ENCODE peak calls at places on chromosomes 12 and 14, in four cellular contexts. Q, U, R and X are unnamed samples.

GRCh38 chr14:84003316-84003715 is 1526.6 kb upstream of the FLRT2 start:
- DNase-seq in Q (no peak), U (no peak), R (no peak), X (no peak)

GRCh38 chr14:90574640-90575131 is 177.9 kb downstream of the CALM1 start:
- DNase-seq in Q (no peak), U (no peak), R (no peak), X (peak)

GRCh38 chr14:100213956-100214767 is 24.8 kb upstream of the YY1 start:
- DNase-seq in Q (peak), U (peak), R (peak), X (no peak)

GRCh38 chr12:108778053-108778452 is 46.7 kb upstream of the CORO1C start:
- DNase-seq in Q (no peak), U (no peak), R (no peak), X (no peak)

GRCh38 chr12:46390881-46391280 is 18.3 kb upstream of the SLC38A2 start:
- DNase-seq in Q (no peak), U (no peak), R (no peak), X (no peak)

GRCh38 chr14:50060871-50061663 is 55.3 kb downstream of the VCPKMT start:
- DNase-seq in Q (no peak), U (peak), R (peak), X (no peak)

GRCh38 chr12:61934564-61934963 is 325.6 kb upstream of the USP15 start:
- DNase-seq in Q (no peak), U (no peak), R (no peak), X (no peak)

GRCh38 chr12:122099856-122100255 is 21.3 kb downstream of the MLXIP start:
- DNase-seq in Q (no peak), U (no peak), R (no peak), X (no peak)

GRCh38 chr12:6211421-6211869 is 11.2 kb downstream of the CD9 start:
- DNase-seq in Q (no peak), U (no peak), R (no peak), X (no peak)

GRCh38 chr14:69490219-69490918 is 5.8 kb downstream of the PLEKHD1 start:
- DNase-seq in Q (peak), U (no peak), R (no peak), X (peak)

GRCh38 chr14:86779416-86779815 is 1213.6 kb downstream of the GALC start:
- DNase-seq in Q (no peak), U (no peak), R (no peak), X (no peak)

GRCh38 chr12:56243731-56244181 is 13.9 kb downstream of the SLC39A5 start:
- DNase-seq in Q (no peak), U (no peak), R (no peak), X (no peak)

GRCh38 chr12:131218291-131219172 is 264.8 kb downstream of the ADGRD1 start:
- DNase-seq in Q (peak), U (no peak), R (no peak), X (no peak)

GRCh38 chr12:50740307-50740706 is 23.6 kb upstream of the ATF1 start:
- DNase-seq in Q (no peak), U (no peak), R (no peak), X (no peak)

GRCh38 chr14:69259531-69260245 is at the start of gene GALNT16:
- DNase-seq in Q (no peak), U (no peak), R (no peak), X (no peak)

GRCh38 chr14:64095620-64096019 is 198.6 kb downstream of the ESR2 start:
- DNase-seq in Q (no peak), U (no peak), R (no peak), X (no peak)

GRCh38 chr12:88428350-88428749 is 151.9 kb downstream of the KITLG start:
- DNase-seq in Q (no peak), U (no peak), R (no peak), X (no peak)

GRCh38 chr12:6831450-6831995 is 3.3 kb downstream of the P3H3 start:
- DNase-seq in Q (no peak), U (no peak), R (no peak), X (no peak)

GRCh38 chr14:45785240-45785639 is 532.2 kb upstream of the MIS18BP1 start:
- DNase-seq in Q (no peak), U (no peak), R (no peak), X (no peak)

GRCh38 chr14:86141966-86142365 is 612.0 kb downstream of the FLRT2 start:
- DNase-seq in Q (no peak), U (no peak), R (no peak), X (no peak)

GRCh38 chr14:21408152-21408551 is 24.3 kb upstream of the SUPT16H start:
- DNase-seq in Q (no peak), U (no peak), R (no peak), X (no peak)

GRCh38 chr12:89237763-89238162 is 114.5 kb downstream of the DUSP6 start:
- DNase-seq in Q (no peak), U (no peak), R (no peak), X (no peak)

GRCh38 chr14:76920572-76921175 is 94.5 kb downstream of the LRRC74A start:
- DNase-seq in Q (no peak), U (no peak), R (no peak), X (no peak)

GRCh38 chr12:57233357-57234232 is 4.1 kb downstream of the SHMT2 start:
- DNase-seq in Q (no peak), U (no peak), R (peak), X (no peak)

GRCh38 chr14:73223049-73223448 is 14.3 kb upstream of the PAPLN start:
- DNase-seq in Q (no peak), U (no peak), R (no peak), X (no peak)
- TF ChIP-seq CTCF in Q (no peak), U (no peak), R (no peak), X (no peak)

DNA sequence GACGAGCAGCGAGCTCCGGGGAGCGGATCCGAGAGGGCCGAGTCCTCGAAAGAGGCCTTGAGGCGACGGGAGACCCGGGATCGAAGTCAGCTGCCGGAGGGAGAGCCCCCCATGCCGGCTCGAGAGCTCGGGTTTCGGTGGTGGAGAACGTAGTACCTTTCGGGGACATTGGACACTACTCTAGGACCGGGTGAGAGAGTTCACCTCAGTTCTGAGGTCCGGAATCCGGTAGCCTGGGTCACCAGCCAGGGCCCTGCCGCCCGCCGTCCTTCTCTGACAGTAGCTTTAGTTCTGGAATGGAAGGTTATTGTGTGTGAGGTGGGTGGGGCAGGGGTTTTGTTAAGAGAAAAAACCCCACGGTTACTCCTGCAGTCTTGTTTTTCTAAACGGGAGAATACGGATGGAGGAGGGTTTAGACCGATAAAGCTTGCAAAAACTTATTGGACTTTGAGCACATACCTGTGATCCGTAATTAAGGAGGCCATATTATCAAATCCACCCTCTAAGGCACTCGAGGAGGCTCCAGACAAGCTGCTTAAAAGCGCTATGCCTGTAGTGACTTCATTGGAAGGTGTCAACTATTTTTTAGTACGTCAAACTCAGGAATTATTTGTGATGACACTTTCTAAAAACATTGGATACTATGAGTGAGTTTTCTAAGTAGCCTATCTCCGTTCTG is 765 bp downstream of the SCYL2 start:
- DNase-seq in Q (no peak), U (peak), R (peak), X (no peak)
- TF ChIP-seq CTCF in Q (no peak), U (no peak), R (no peak), X (no peak)

GRCh38 chr14:101775756-101776292 is 14.3 kb downstream of the PPP2R5C start:
- DNase-seq in Q (no peak), U (no peak), R (no peak), X (no peak)

GRCh38 chr14:101773378-101773777 is 11.9 kb downstream of the PPP2R5C start:
- DNase-seq in Q (no peak), U (no peak), R (no peak), X (no peak)

GRCh38 chr14:101774814-101775213 is 13.3 kb downstream of the PPP2R5C start:
- DNase-seq in Q (no peak), U (no peak), R (no peak), X (no peak)

GRCh38 chr14:101774006-101774755 is 12.7 kb downstream of the PPP2R5C start:
- DNase-seq in Q (no peak), U (no peak), R (no peak), X (no peak)

GRCh38 chr14:101776315-101776714 is 14.8 kb downstream of the PPP2R5C start:
- DNase-seq in Q (no peak), U (no peak), R (no peak), X (no peak)
- TF ChIP-seq CTCF in Q (no peak), U (no peak), R (no peak), X (no peak)

DNA sequence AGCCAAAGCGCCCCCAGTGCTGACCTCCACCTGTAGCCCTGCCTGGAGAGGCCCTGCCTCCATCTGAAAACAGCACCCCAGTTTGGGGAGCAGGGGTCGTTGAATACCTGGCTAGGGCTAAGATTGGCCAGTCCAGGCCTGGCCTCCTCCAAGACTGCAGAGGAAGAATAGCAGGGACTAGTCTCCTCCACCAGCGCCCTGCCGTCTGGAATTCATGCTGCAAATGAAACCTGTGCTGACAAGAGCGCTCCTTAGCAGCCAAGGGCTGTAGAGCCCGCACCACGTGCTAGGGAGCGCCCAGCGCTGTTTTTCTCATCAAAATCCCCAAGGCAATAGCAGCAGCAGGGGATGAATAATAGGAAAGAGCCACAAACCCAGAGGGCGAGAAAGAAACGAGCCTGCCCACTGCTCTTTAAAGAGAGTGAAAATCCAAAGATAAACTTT is 3.4 kb downstream of the COL2A1 start:
- DNase-seq in Q (no peak), U (no peak), R (no peak), X (no peak)
- TF ChIP-seq CTCF in Q (no peak), U (no peak), R (no peak), X (peak)

GRCh38 chr12:111444706-111445310 is 39.1 kb downstream of the SH2B3 start:
- DNase-seq in Q (no peak), U (no peak), R (peak), X (no peak)
- TF ChIP-seq CTCF in Q (no peak), U (no peak), R (no peak), X (no peak)

GRCh38 chr14:43540948-43541347 is 966.1 kb downstream of the FSCB start:
- DNase-seq in Q (no peak), U (no peak), R (no peak), X (no peak)

GRCh38 chr14:43541356-43541755 is 965.7 kb downstream of the FSCB start:
- DNase-seq in Q (no peak), U (no peak), R (no peak), X (no peak)

GRCh38 chr14:43535231-43535838 is 971.7 kb downstream of the FSCB start:
- DNase-seq in Q (no peak), U (no peak), R (no peak), X (no peak)

DNA sequence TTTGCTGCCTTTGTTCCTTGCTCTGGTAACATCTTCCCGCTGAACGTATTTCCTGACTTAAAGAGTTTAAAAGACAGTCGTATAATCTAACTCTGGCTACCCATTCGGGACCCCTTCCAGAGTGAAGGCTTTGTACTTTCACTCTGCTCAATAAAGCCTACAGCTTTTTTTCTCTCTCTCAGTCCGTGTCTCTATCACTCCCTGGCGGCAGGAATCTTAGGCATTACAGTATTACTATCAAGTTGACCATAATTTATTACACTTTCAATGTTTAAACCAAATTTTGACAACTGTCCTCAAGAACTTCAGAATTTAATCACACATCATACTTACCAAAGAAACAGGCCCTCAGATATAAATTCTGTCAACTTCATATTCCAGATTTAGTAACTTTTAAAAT is 967.9 kb downstream of the FSCB start:
- DNase-seq in Q (no peak), U (no peak), R (no peak), X (no peak)
- TF ChIP-seq CTCF in Q (peak), U (peak), R (no peak), X (peak)

DNA sequence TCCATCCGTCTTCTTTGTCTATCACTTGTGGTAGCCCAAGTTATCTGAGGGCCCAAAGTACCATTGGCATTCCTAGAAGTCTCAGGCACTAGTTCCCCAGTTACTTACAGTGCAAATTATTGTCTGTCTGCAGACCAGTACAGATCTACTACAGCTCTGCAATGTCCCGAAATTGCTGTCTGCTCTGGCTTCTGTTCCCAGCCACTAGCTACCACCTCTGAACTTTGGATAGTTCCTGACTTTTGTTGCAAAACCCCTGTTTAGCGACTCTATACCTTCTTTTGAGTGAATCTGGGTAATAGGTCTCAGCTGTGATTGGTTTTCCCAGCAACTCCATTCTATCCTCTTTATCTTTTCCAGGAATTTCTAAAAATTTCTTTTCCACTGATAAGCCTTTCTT is 16.8 kb downstream of the KCNJ8 start:
- DNase-seq in Q (no peak), U (no peak), R (no peak), X (no peak)
- TF ChIP-seq CTCF in Q (no peak), U (no peak), R (no peak), X (no peak)

GRCh38 chr14:53325176-53325806 is 172.2 kb upstream of the DDHD1 start:
- DNase-seq in Q (no peak), U (no peak), R (no peak), X (no peak)
- TF ChIP-seq CTCF in Q (no peak), U (peak), R (no peak), X (peak)

DNA sequence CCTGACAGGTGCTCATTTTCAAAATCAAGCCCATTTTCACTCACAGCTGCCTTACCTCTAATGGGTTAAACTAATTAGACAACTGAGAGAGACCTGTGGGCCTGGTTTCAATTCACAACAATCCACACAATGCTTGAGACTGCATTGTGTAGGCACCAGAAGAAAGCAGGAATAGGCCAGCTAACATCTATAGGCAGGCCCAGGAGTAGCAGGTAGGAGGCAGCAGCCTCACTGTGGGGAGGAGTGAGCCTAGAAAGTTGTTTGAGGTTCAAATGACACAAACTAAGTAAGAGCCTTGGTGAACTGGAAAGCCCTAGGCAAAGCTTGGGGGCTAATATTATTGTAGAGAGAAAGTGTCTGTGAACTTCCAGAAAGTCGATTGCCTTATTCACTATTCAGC is 289.5 kb upstream of the CCDC196 start:
- DNase-seq in Q (no peak), U (no peak), R (no peak), X (no peak)
- TF ChIP-seq CTCF in Q (no peak), U (no peak), R (no peak), X (no peak)